ENCODE peak calls at places on chromosome 17, in six cellular contexts. C is HFFc6, E is cardiac muscle cell, I is GM10248, D is epithelial cell of esophagus, N is hepatocyte. Q is an unnamed sample.

GRCh38 chr17:63571632-63572310 is 21.5 kb downstream of the DCAF7 start:
- DNase-seq in C (peak), D (peak), N (no peak), I (no peak), E (peak), Q (peak)

GRCh38 chr17:62627219-62627903 is at the start of gene MRC2:
- DNase-seq in E (peak), C (peak), N (peak), I (peak), D (peak), Q (no peak)

GRCh38 chr17:7686221-7687071 is 844 bp downstream of the TP53 start:
- DNase-seq in D (peak), N (peak), E (peak), C (peak), I (peak), Q (no peak)

GRCh38 chr17:21036361-21036881 is 6.4 kb downstream of the USP22 start:
- DNase-seq in I (no peak), N (no peak), E (no peak), C (no peak), D (peak), Q (no peak)

GRCh38 chr17:32479074-32479617 is 7.6 kb upstream of the CDK5R1 start:
- DNase-seq in C (no peak), E (no peak), N (no peak), I (no peak), D (no peak), Q (no peak)

GRCh38 chr17:83080641-83081560 is 1.5 kb downstream of the METRNL start:
- DNase-seq in D (peak), E (peak), N (peak), I (peak), C (no peak), Q (no peak)

GRCh38 chr17:4934173-4934979 is 2.3 kb downstream of the GP1BA start:
- DNase-seq in I (peak), C (no peak), D (peak), E (no peak), N (peak), Q (no peak)

GRCh38 chr17:83064021-83064731 is 15.2 kb upstream of the METRNL start:
- DNase-seq in C (no peak), I (no peak), D (no peak), E (no peak), N (no peak), Q (no peak)

GRCh38 chr17:81348097-81349055 is 46.9 kb upstream of the BAHCC1 start:
- DNase-seq in N (peak), I (no peak), D (no peak), E (no peak), C (no peak), Q (no peak)

GRCh38 chr17:35447494-35447893 is 1.1 kb downstream of the SLFN13 start:
- DNase-seq in D (no peak), C (no peak), E (no peak), I (no peak), N (no peak), Q (no peak)

GRCh38 chr17:7017827-7018200 is 5.0 kb upstream of the BCL6B start:
- DNase-seq in I (no peak), C (no peak), N (no peak), D (no peak), E (no peak), Q (no peak)

GRCh38 chr17:50557265-50558029 is 3.1 kb upstream of the CACNA1G start:
- DNase-seq in I (no peak), D (no peak), N (no peak), C (no peak), E (no peak), Q (no peak)

GRCh38 chr17:82301300-82301915 is 16.0 kb downstream of the CD7 start:
- DNase-seq in I (no peak), C (no peak), E (no peak), N (no peak), D (no peak), Q (no peak)

GRCh38 chr17:78684026-78684425 is 98.0 kb downstream of the CYTH1 start:
- DNase-seq in I (no peak), C (no peak), D (no peak), E (no peak), N (no peak), Q (no peak)

GRCh38 chr17:32529604-32530003 is 42.8 kb downstream of the CDK5R1 start:
- DNase-seq in C (no peak), I (no peak), D (no peak), N (no peak), E (no peak), Q (no peak)

GRCh38 chr17:66000216-66000615 is 191.7 kb downstream of the CEP112 start:
- DNase-seq in E (no peak), D (no peak), C (no peak), N (no peak), I (no peak), Q (no peak)

GRCh38 chr17:66002807-66003206 is 189.1 kb downstream of the CEP112 start:
- DNase-seq in D (no peak), I (no peak), N (no peak), C (no peak), E (no peak), Q (no peak)

GRCh38 chr17:65994679-65995078 is 197.3 kb downstream of the CEP112 start:
- DNase-seq in I (no peak), N (no peak), E (no peak), D (no peak), C (no peak), Q (no peak)

GRCh38 chr17:66002063-66002585 is 189.8 kb downstream of the CEP112 start:
- DNase-seq in E (no peak), C (no peak), I (no peak), N (no peak), D (no peak), Q (no peak)

GRCh38 chr17:65998675-65999074 is 193.3 kb downstream of the CEP112 start:
- DNase-seq in N (no peak), I (no peak), D (no peak), E (no peak), C (no peak), Q (no peak)
- TF ChIP-seq CTCF in N (no peak), I (no peak), D (no peak), E (no peak), C (no peak), Q (no peak)

GRCh38 chr17:60641126-60641525 is 36.5 kb upstream of the BCAS3 start:
- DNase-seq in N (no peak), D (no peak), C (peak), I (no peak), E (no peak), Q (peak)

GRCh38 chr17:60641810-60642220 is 35.8 kb upstream of the BCAS3 start:
- DNase-seq in C (peak), E (peak), I (peak), N (peak), D (peak), Q (peak)

GRCh38 chr17:60637683-60638082 is 37.7 kb downstream of the PPM1D start:
- DNase-seq in E (no peak), D (no peak), I (no peak), N (no peak), C (no peak), Q (no peak)

GRCh38 chr17:60640503-60640902 is 37.1 kb upstream of the BCAS3 start:
- DNase-seq in I (no peak), E (no peak), N (peak), D (peak), C (peak), Q (no peak)

GRCh38 chr17:60639019-60639330 is 38.7 kb upstream of the BCAS3 start:
- DNase-seq in N (no peak), E (no peak), D (no peak), I (no peak), C (no peak), Q (no peak)
- TF ChIP-seq CTCF in N (no peak), E (no peak), D (no peak), I (no peak), C (peak), Q (no peak)

GRCh38 chr17:39582658-39583057 is 25.1 kb downstream of the NEUROD2 start:
- DNase-seq in C (no peak), E (no peak), I (no peak), N (no peak), D (no peak), Q (no peak)
- TF ChIP-seq CTCF in C (no peak), E (no peak), I (no peak), N (no peak), D (no peak), Q (no peak)

GRCh38 chr17:57609125-57609877 is 135.8 kb downstream of the CCDC182 start:
- DNase-seq in N (peak), I (no peak), D (no peak), C (no peak), E (no peak), Q (no peak)
- TF ChIP-seq CTCF in N (peak), I (no peak), D (no peak), C (no peak), E (no peak), Q (no peak)

DNA sequence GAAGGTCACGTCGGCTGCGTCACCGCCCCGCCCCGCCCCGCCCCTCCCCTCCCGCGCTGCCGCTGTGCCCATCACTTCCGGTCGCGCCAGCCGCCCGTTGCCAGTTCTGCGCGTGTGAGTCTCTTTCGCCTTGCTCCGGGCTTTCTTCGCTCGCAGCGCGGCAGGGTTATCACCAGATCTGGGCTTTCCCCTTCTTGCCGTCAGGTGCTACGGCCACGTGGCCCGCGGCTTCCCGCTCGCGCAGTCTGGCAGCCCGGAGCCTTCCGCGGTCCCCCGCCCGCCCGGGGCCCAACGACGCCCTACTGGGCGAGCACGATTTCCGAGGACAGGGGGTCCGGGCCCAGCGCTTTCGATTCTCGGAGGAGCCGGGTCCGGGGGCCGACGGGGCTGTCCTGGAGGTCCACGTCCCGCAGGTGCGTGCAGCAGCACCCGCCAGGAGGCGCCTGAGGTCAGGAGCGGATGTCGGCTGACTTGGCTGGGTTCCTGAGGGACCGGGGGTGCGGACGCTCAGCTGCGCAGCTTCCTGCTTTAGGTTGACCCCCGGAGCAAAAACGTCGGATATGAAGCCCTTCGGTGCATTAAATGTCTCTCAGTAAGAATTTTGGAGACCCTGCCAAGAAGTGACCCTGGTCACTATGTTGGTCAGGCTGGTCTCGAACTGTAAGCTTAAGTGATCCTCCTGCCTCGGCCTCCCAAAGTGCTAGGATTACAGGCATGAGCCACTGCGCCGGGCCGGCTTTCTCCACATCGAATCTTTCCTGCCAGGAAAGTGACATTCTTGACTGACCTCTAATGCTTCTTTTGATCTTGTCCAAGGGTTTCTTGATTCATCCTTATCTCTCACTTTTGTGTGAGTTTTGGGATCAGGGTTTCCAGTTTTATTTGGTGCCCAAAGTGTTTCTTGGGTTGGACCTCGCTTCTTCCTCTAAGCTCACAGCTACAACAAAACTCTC is at the start of gene METTL23:
- DNase-seq in C (peak), D (peak), N (peak), I (peak), E (peak), Q (no peak)
- TF ChIP-seq CTCF in C (peak), D (peak), N (peak), I (peak), E (peak), Q (peak)

GRCh38 chr17:34146440-34147043 is 108.5 kb upstream of the CCL2 start:
- DNase-seq in E (peak), D (peak), C (no peak), I (peak), N (peak), Q (no peak)
- TF ChIP-seq CTCF in E (peak), D (peak), C (peak), I (peak), N (peak), Q (no peak)

GRCh38 chr17:69713815-69714214 is 299.3 kb downstream of the MAP2K6 start:
- DNase-seq in I (no peak), C (no peak), E (no peak), N (no peak), D (no peak), Q (no peak)

GRCh38 chr17:69714659-69715058 is 300.2 kb downstream of the MAP2K6 start:
- DNase-seq in I (no peak), N (no peak), C (no peak), D (no peak), E (no peak), Q (no peak)

GRCh38 chr17:69717214-69717613 is 302.7 kb downstream of the MAP2K6 start:
- DNase-seq in E (no peak), I (no peak), N (no peak), D (no peak), C (no peak), Q (no peak)

GRCh38 chr17:69716571-69716970 is 302.1 kb downstream of the MAP2K6 start:
- DNase-seq in D (no peak), E (no peak), C (peak), N (no peak), I (no peak), Q (peak)

GRCh38 chr17:69715656-69716055 is 301.2 kb downstream of the MAP2K6 start:
- DNase-seq in I (no peak), E (no peak), N (no peak), D (no peak), C (no peak), Q (no peak)
- TF ChIP-seq CTCF in I (no peak), E (no peak), N (no peak), D (no peak), C (no peak), Q (no peak)